ENCODE peak calls at places on chromosomes 13 and 19, in five cellular contexts. One of them, this sample, is unnamed.

GRCh38 chr19:3471954-3472655 is 8.2 kb downstream of the SMIM24 start:
- DNase-seq in T-helper 9 cell: peak
- DNase-seq in NCI-H1694: no peak
- DNase-seq in tibial artery: no peak
- DNase-seq in Calu3: peak
- DNase-seq in this sample: peak

GRCh38 chr19:18605546-18606280 is 886 bp downstream of the CRLF1 start:
- DNase-seq in T-helper 9 cell: no peak
- DNase-seq in NCI-H1694: no peak
- DNase-seq in tibial artery: no peak
- DNase-seq in Calu3: no peak
- DNase-seq in this sample: no peak

GRCh38 chr13:27449081-27449603 is 1.2 kb downstream of the MTIF3 start:
- DNase-seq in T-helper 9 cell: no peak
- DNase-seq in NCI-H1694: no peak
- DNase-seq in tibial artery: no peak
- DNase-seq in Calu3: no peak
- DNase-seq in this sample: no peak

GRCh38 chr19:51194527-51195315 is 30.2 kb upstream of the CD33 start:
- DNase-seq in T-helper 9 cell: no peak
- DNase-seq in NCI-H1694: no peak
- DNase-seq in tibial artery: no peak
- DNase-seq in Calu3: peak
- DNase-seq in this sample: no peak

GRCh38 chr13:49292742-49293498 is 45.2 kb downstream of the CDADC1 start:
- DNase-seq in T-helper 9 cell: no peak
- DNase-seq in NCI-H1694: no peak
- DNase-seq in tibial artery: peak
- DNase-seq in Calu3: no peak
- DNase-seq in this sample: peak

GRCh38 chr19:17263712-17264640 is 569 bp downstream of the USHBP1 start:
- DNase-seq in T-helper 9 cell: no peak
- DNase-seq in NCI-H1694: no peak
- DNase-seq in tibial artery: no peak
- DNase-seq in Calu3: no peak
- DNase-seq in this sample: no peak

GRCh38 chr19:7149956-7150705 is 80.6 kb downstream of the ZNF557 start:
- DNase-seq in T-helper 9 cell: no peak
- DNase-seq in NCI-H1694: no peak
- DNase-seq in tibial artery: no peak
- DNase-seq in Calu3: no peak
- DNase-seq in this sample: no peak

GRCh38 chr13:111219306-111219705 is 101.1 kb upstream of the TEX29 start:
- DNase-seq in T-helper 9 cell: no peak
- DNase-seq in NCI-H1694: no peak
- DNase-seq in tibial artery: peak
- DNase-seq in Calu3: no peak
- DNase-seq in this sample: peak

GRCh38 chr13:73714522-73714921 is 419.7 kb downstream of the KLF12 start:
- DNase-seq in T-helper 9 cell: no peak
- DNase-seq in NCI-H1694: no peak
- DNase-seq in tibial artery: no peak
- DNase-seq in Calu3: no peak
- DNase-seq in this sample: no peak

GRCh38 chr19:37692956-37693660 is 26.5 kb downstream of the ZNF607 start:
- DNase-seq in T-helper 9 cell: no peak
- DNase-seq in NCI-H1694: no peak
- DNase-seq in tibial artery: no peak
- DNase-seq in Calu3: no peak
- DNase-seq in this sample: no peak

This sample was measured in aorta.